ENCODE peak calls at places on chromosomes 11 and 22, in seven cellular contexts. One of them, this sample, is unnamed.

GRCh38 chr22:43419371-43420080 is 7.7 kb downstream of the MPPED1 start:
- DNase-seq in EL: no peak
- DNase-seq in renal cortical epithelial cell: no peak
- DNase-seq in stimulated activated CD4-positive, alpha-beta T cell treated with anti-CD3 and anti-CD28 coated beads, TNF-alpha, amount 100 ng/mL, for 1 hour: no peak
- DNase-seq in nucleus accumbens: no peak
- DNase-seq in central memory CD4-positive, alpha-beta T cell: no peak
- DNase-seq in activated effector memory CD4-positive, alpha-beta T cell treated with anti-CD3 and anti-CD28 coated beads, Interleukin-2, amount 50 U/mL, for 16 hours: no peak
- DNase-seq in this sample: no peak

GRCh38 chr22:36839356-36840073 is 21.3 kb upstream of the NCF4 start:
- DNase-seq in EL: peak
- DNase-seq in central memory CD4-positive, alpha-beta T cell: no peak
- DNase-seq in stimulated activated CD4-positive, alpha-beta T cell treated with anti-CD3 and anti-CD28 coated beads, TNF-alpha, amount 100 ng/mL, for 1 hour: no peak
- DNase-seq in nucleus accumbens: no peak
- DNase-seq in activated effector memory CD4-positive, alpha-beta T cell treated with anti-CD3 and anti-CD28 coated beads, Interleukin-2, amount 50 U/mL, for 16 hours: no peak
- DNase-seq in renal cortical epithelial cell: no peak
- DNase-seq in this sample: no peak

GRCh38 chr22:42294034-42294985 is 23.9 kb upstream of the TCF20 start:
- DNase-seq in renal cortical epithelial cell: peak
- DNase-seq in central memory CD4-positive, alpha-beta T cell: peak
- DNase-seq in stimulated activated CD4-positive, alpha-beta T cell treated with anti-CD3 and anti-CD28 coated beads, TNF-alpha, amount 100 ng/mL, for 1 hour: no peak
- DNase-seq in EL: peak
- DNase-seq in activated effector memory CD4-positive, alpha-beta T cell treated with anti-CD3 and anti-CD28 coated beads, Interleukin-2, amount 50 U/mL, for 16 hours: peak
- DNase-seq in nucleus accumbens: no peak
- DNase-seq in this sample: peak

GRCh38 chr11:69122642-69123431 is 32.9 kb upstream of the SMIM38 start:
- DNase-seq in stimulated activated CD4-positive, alpha-beta T cell treated with anti-CD3 and anti-CD28 coated beads, TNF-alpha, amount 100 ng/mL, for 1 hour: peak
- DNase-seq in central memory CD4-positive, alpha-beta T cell: peak
- DNase-seq in activated effector memory CD4-positive, alpha-beta T cell treated with anti-CD3 and anti-CD28 coated beads, Interleukin-2, amount 50 U/mL, for 16 hours: peak
- DNase-seq in nucleus accumbens: peak
- DNase-seq in renal cortical epithelial cell: peak
- DNase-seq in EL: peak
- DNase-seq in this sample: peak

GRCh38 chr11:131977231-131977630 is 606.8 kb downstream of the NTM start:
- DNase-seq in stimulated activated CD4-positive, alpha-beta T cell treated with anti-CD3 and anti-CD28 coated beads, TNF-alpha, amount 100 ng/mL, for 1 hour: no peak
- DNase-seq in central memory CD4-positive, alpha-beta T cell: no peak
- DNase-seq in nucleus accumbens: no peak
- DNase-seq in renal cortical epithelial cell: peak
- DNase-seq in activated effector memory CD4-positive, alpha-beta T cell treated with anti-CD3 and anti-CD28 coated beads, Interleukin-2, amount 50 U/mL, for 16 hours: no peak
- DNase-seq in EL: peak
- DNase-seq in this sample: no peak

GRCh38 chr11:118878187-118878586 is 5.5 kb upstream of the CXCR5 start:
- DNase-seq in activated effector memory CD4-positive, alpha-beta T cell treated with anti-CD3 and anti-CD28 coated beads, Interleukin-2, amount 50 U/mL, for 16 hours: peak
- DNase-seq in renal cortical epithelial cell: no peak
- DNase-seq in central memory CD4-positive, alpha-beta T cell: peak
- DNase-seq in nucleus accumbens: no peak
- DNase-seq in EL: no peak
- DNase-seq in stimulated activated CD4-positive, alpha-beta T cell treated with anti-CD3 and anti-CD28 coated beads, TNF-alpha, amount 100 ng/mL, for 1 hour: no peak
- DNase-seq in this sample: no peak

GRCh38 chr11:126634963-126635362 is 279.5 kb downstream of the ST3GAL4 start:
- DNase-seq in nucleus accumbens: no peak
- DNase-seq in EL: no peak
- DNase-seq in central memory CD4-positive, alpha-beta T cell: no peak
- DNase-seq in activated effector memory CD4-positive, alpha-beta T cell treated with anti-CD3 and anti-CD28 coated beads, Interleukin-2, amount 50 U/mL, for 16 hours: no peak
- DNase-seq in renal cortical epithelial cell: no peak
- DNase-seq in stimulated activated CD4-positive, alpha-beta T cell treated with anti-CD3 and anti-CD28 coated beads, TNF-alpha, amount 100 ng/mL, for 1 hour: no peak
- DNase-seq in this sample: no peak

GRCh38 chr11:35337136-35337918 is 82.0 kb downstream of the SLC1A2 start:
- DNase-seq in activated effector memory CD4-positive, alpha-beta T cell treated with anti-CD3 and anti-CD28 coated beads, Interleukin-2, amount 50 U/mL, for 16 hours: no peak
- DNase-seq in stimulated activated CD4-positive, alpha-beta T cell treated with anti-CD3 and anti-CD28 coated beads, TNF-alpha, amount 100 ng/mL, for 1 hour: no peak
- DNase-seq in renal cortical epithelial cell: peak
- DNase-seq in nucleus accumbens: no peak
- DNase-seq in central memory CD4-positive, alpha-beta T cell: no peak
- DNase-seq in EL: peak
- DNase-seq in this sample: no peak

GRCh38 chr11:80330302-80330701 is 889.5 kb upstream of the TENM4 start:
- DNase-seq in EL: no peak
- DNase-seq in renal cortical epithelial cell: peak
- DNase-seq in activated effector memory CD4-positive, alpha-beta T cell treated with anti-CD3 and anti-CD28 coated beads, Interleukin-2, amount 50 U/mL, for 16 hours: no peak
- DNase-seq in central memory CD4-positive, alpha-beta T cell: no peak
- DNase-seq in nucleus accumbens: no peak
- DNase-seq in stimulated activated CD4-positive, alpha-beta T cell treated with anti-CD3 and anti-CD28 coated beads, TNF-alpha, amount 100 ng/mL, for 1 hour: no peak
- DNase-seq in this sample: no peak

GRCh38 chr22:42437488-42438292 is 5.5 kb upstream of the NFAM1 start:
- DNase-seq in stimulated activated CD4-positive, alpha-beta T cell treated with anti-CD3 and anti-CD28 coated beads, TNF-alpha, amount 100 ng/mL, for 1 hour: peak
- DNase-seq in nucleus accumbens: no peak
- DNase-seq in EL: peak
- DNase-seq in central memory CD4-positive, alpha-beta T cell: peak
- DNase-seq in renal cortical epithelial cell: peak
- DNase-seq in activated effector memory CD4-positive, alpha-beta T cell treated with anti-CD3 and anti-CD28 coated beads, Interleukin-2, amount 50 U/mL, for 16 hours: peak
- DNase-seq in this sample: peak

GRCh38 chr11:15944460-15944859 is 411.9 kb downstream of the SOX6 start:
- DNase-seq in stimulated activated CD4-positive, alpha-beta T cell treated with anti-CD3 and anti-CD28 coated beads, TNF-alpha, amount 100 ng/mL, for 1 hour: no peak
- DNase-seq in EL: no peak
- DNase-seq in activated effector memory CD4-positive, alpha-beta T cell treated with anti-CD3 and anti-CD28 coated beads, Interleukin-2, amount 50 U/mL, for 16 hours: no peak
- DNase-seq in renal cortical epithelial cell: peak
- DNase-seq in central memory CD4-positive, alpha-beta T cell: no peak
- DNase-seq in nucleus accumbens: no peak
- DNase-seq in this sample: no peak

GRCh38 chr11:44957051-44957515 is 6.4 kb upstream of the TP53I11 start:
- DNase-seq in central memory CD4-positive, alpha-beta T cell: no peak
- DNase-seq in stimulated activated CD4-positive, alpha-beta T cell treated with anti-CD3 and anti-CD28 coated beads, TNF-alpha, amount 100 ng/mL, for 1 hour: no peak
- DNase-seq in EL: no peak
- DNase-seq in renal cortical epithelial cell: no peak
- DNase-seq in activated effector memory CD4-positive, alpha-beta T cell treated with anti-CD3 and anti-CD28 coated beads, Interleukin-2, amount 50 U/mL, for 16 hours: no peak
- DNase-seq in nucleus accumbens: no peak
- DNase-seq in this sample: peak

GRCh38 chr11:32105871-32106312 is 15.0 kb downstream of the RCN1 start:
- DNase-seq in central memory CD4-positive, alpha-beta T cell: no peak
- DNase-seq in nucleus accumbens: no peak
- DNase-seq in EL: no peak
- DNase-seq in activated effector memory CD4-positive, alpha-beta T cell treated with anti-CD3 and anti-CD28 coated beads, Interleukin-2, amount 50 U/mL, for 16 hours: no peak
- DNase-seq in renal cortical epithelial cell: no peak
- DNase-seq in stimulated activated CD4-positive, alpha-beta T cell treated with anti-CD3 and anti-CD28 coated beads, TNF-alpha, amount 100 ng/mL, for 1 hour: no peak
- DNase-seq in this sample: no peak

GRCh38 chr22:36860821-36861659 is at the start of gene NCF4:
- DNase-seq in activated effector memory CD4-positive, alpha-beta T cell treated with anti-CD3 and anti-CD28 coated beads, Interleukin-2, amount 50 U/mL, for 16 hours: peak
- DNase-seq in renal cortical epithelial cell: no peak
- DNase-seq in nucleus accumbens: peak
- DNase-seq in EL: no peak
- DNase-seq in stimulated activated CD4-positive, alpha-beta T cell treated with anti-CD3 and anti-CD28 coated beads, TNF-alpha, amount 100 ng/mL, for 1 hour: no peak
- DNase-seq in central memory CD4-positive, alpha-beta T cell: peak
- DNase-seq in this sample: peak

GRCh38 chr11:45089845-45090499 is 56.5 kb upstream of the PRDM11 start:
- DNase-seq in nucleus accumbens: no peak
- DNase-seq in EL: peak
- DNase-seq in central memory CD4-positive, alpha-beta T cell: no peak
- DNase-seq in renal cortical epithelial cell: no peak
- DNase-seq in stimulated activated CD4-positive, alpha-beta T cell treated with anti-CD3 and anti-CD28 coated beads, TNF-alpha, amount 100 ng/mL, for 1 hour: no peak
- DNase-seq in activated effector memory CD4-positive, alpha-beta T cell treated with anti-CD3 and anti-CD28 coated beads, Interleukin-2, amount 50 U/mL, for 16 hours: peak
- DNase-seq in this sample: no peak

GRCh38 chr11:130774703-130775102 is 141.6 kb downstream of the SNX19 start:
- DNase-seq in stimulated activated CD4-positive, alpha-beta T cell treated with anti-CD3 and anti-CD28 coated beads, TNF-alpha, amount 100 ng/mL, for 1 hour: no peak
- DNase-seq in central memory CD4-positive, alpha-beta T cell: no peak
- DNase-seq in renal cortical epithelial cell: no peak
- DNase-seq in nucleus accumbens: no peak
- DNase-seq in activated effector memory CD4-positive, alpha-beta T cell treated with anti-CD3 and anti-CD28 coated beads, Interleukin-2, amount 50 U/mL, for 16 hours: no peak
- DNase-seq in EL: no peak
- DNase-seq in this sample: peak

GRCh38 chr11:117822031-117822521 is 2.5 kb downstream of the FXYD2 start:
- DNase-seq in central memory CD4-positive, alpha-beta T cell: peak
- DNase-seq in stimulated activated CD4-positive, alpha-beta T cell treated with anti-CD3 and anti-CD28 coated beads, TNF-alpha, amount 100 ng/mL, for 1 hour: peak
- DNase-seq in renal cortical epithelial cell: no peak
- DNase-seq in activated effector memory CD4-positive, alpha-beta T cell treated with anti-CD3 and anti-CD28 coated beads, Interleukin-2, amount 50 U/mL, for 16 hours: peak
- DNase-seq in EL: no peak
- DNase-seq in nucleus accumbens: no peak
- DNase-seq in this sample: peak

GRCh38 chr11:128290106-128290840 is 297.1 kb downstream of the ETS1 start:
- DNase-seq in nucleus accumbens: no peak
- DNase-seq in stimulated activated CD4-positive, alpha-beta T cell treated with anti-CD3 and anti-CD28 coated beads, TNF-alpha, amount 100 ng/mL, for 1 hour: peak
- DNase-seq in activated effector memory CD4-positive, alpha-beta T cell treated with anti-CD3 and anti-CD28 coated beads, Interleukin-2, amount 50 U/mL, for 16 hours: peak
- DNase-seq in renal cortical epithelial cell: peak
- DNase-seq in central memory CD4-positive, alpha-beta T cell: peak
- DNase-seq in EL: peak
- DNase-seq in this sample: peak

GRCh38 chr11:134761926-134762247 is 349.8 kb upstream of the B3GAT1 start:
- DNase-seq in activated effector memory CD4-positive, alpha-beta T cell treated with anti-CD3 and anti-CD28 coated beads, Interleukin-2, amount 50 U/mL, for 16 hours: no peak
- DNase-seq in renal cortical epithelial cell: no peak
- DNase-seq in nucleus accumbens: no peak
- DNase-seq in stimulated activated CD4-positive, alpha-beta T cell treated with anti-CD3 and anti-CD28 coated beads, TNF-alpha, amount 100 ng/mL, for 1 hour: no peak
- DNase-seq in EL: no peak
- DNase-seq in central memory CD4-positive, alpha-beta T cell: no peak
- DNase-seq in this sample: no peak

GRCh38 chr11:130516175-130516867 is 67.9 kb downstream of the ADAMTS15 start:
- DNase-seq in activated effector memory CD4-positive, alpha-beta T cell treated with anti-CD3 and anti-CD28 coated beads, Interleukin-2, amount 50 U/mL, for 16 hours: no peak
- DNase-seq in stimulated activated CD4-positive, alpha-beta T cell treated with anti-CD3 and anti-CD28 coated beads, TNF-alpha, amount 100 ng/mL, for 1 hour: no peak
- DNase-seq in central memory CD4-positive, alpha-beta T cell: no peak
- DNase-seq in EL: no peak
- DNase-seq in nucleus accumbens: no peak
- DNase-seq in renal cortical epithelial cell: no peak
- DNase-seq in this sample: no peak

GRCh38 chr22:47301820-47302475 is 539.5 kb downstream of the TBC1D22A start:
- DNase-seq in nucleus accumbens: no peak
- DNase-seq in stimulated activated CD4-positive, alpha-beta T cell treated with anti-CD3 and anti-CD28 coated beads, TNF-alpha, amount 100 ng/mL, for 1 hour: no peak
- DNase-seq in central memory CD4-positive, alpha-beta T cell: no peak
- DNase-seq in EL: no peak
- DNase-seq in activated effector memory CD4-positive, alpha-beta T cell treated with anti-CD3 and anti-CD28 coated beads, Interleukin-2, amount 50 U/mL, for 16 hours: no peak
- DNase-seq in renal cortical epithelial cell: no peak
- DNase-seq in this sample: no peak

GRCh38 chr22:23509571-23510302 is 70.4 kb downstream of the IGLL1 start:
- DNase-seq in renal cortical epithelial cell: no peak
- DNase-seq in activated effector memory CD4-positive, alpha-beta T cell treated with anti-CD3 and anti-CD28 coated beads, Interleukin-2, amount 50 U/mL, for 16 hours: no peak
- DNase-seq in EL: peak
- DNase-seq in stimulated activated CD4-positive, alpha-beta T cell treated with anti-CD3 and anti-CD28 coated beads, TNF-alpha, amount 100 ng/mL, for 1 hour: no peak
- DNase-seq in nucleus accumbens: no peak
- DNase-seq in central memory CD4-positive, alpha-beta T cell: no peak
- DNase-seq in this sample: peak

GRCh38 chr11:93626038-93626437 is 35.4 kb upstream of the CEP295 start:
- DNase-seq in nucleus accumbens: no peak
- DNase-seq in stimulated activated CD4-positive, alpha-beta T cell treated with anti-CD3 and anti-CD28 coated beads, TNF-alpha, amount 100 ng/mL, for 1 hour: no peak
- DNase-seq in central memory CD4-positive, alpha-beta T cell: no peak
- DNase-seq in EL: no peak
- DNase-seq in activated effector memory CD4-positive, alpha-beta T cell treated with anti-CD3 and anti-CD28 coated beads, Interleukin-2, amount 50 U/mL, for 16 hours: no peak
- DNase-seq in renal cortical epithelial cell: no peak
- DNase-seq in this sample: no peak

GRCh38 chr11:15683528-15683927 is 568.8 kb downstream of the INSC start:
- DNase-seq in activated effector memory CD4-positive, alpha-beta T cell treated with anti-CD3 and anti-CD28 coated beads, Interleukin-2, amount 50 U/mL, for 16 hours: no peak
- DNase-seq in stimulated activated CD4-positive, alpha-beta T cell treated with anti-CD3 and anti-CD28 coated beads, TNF-alpha, amount 100 ng/mL, for 1 hour: no peak
- DNase-seq in central memory CD4-positive, alpha-beta T cell: no peak
- DNase-seq in EL: no peak
- DNase-seq in nucleus accumbens: no peak
- DNase-seq in renal cortical epithelial cell: no peak
- DNase-seq in this sample: no peak

GRCh38 chr11:120784566-120785251 is 239.2 kb upstream of the TBCEL start:
- DNase-seq in nucleus accumbens: no peak
- DNase-seq in central memory CD4-positive, alpha-beta T cell: no peak
- DNase-seq in stimulated activated CD4-positive, alpha-beta T cell treated with anti-CD3 and anti-CD28 coated beads, TNF-alpha, amount 100 ng/mL, for 1 hour: no peak
- DNase-seq in activated effector memory CD4-positive, alpha-beta T cell treated with anti-CD3 and anti-CD28 coated beads, Interleukin-2, amount 50 U/mL, for 16 hours: no peak
- DNase-seq in EL: no peak
- DNase-seq in renal cortical epithelial cell: no peak
- DNase-seq in this sample: no peak